ENCODE peak calls at places on chromosomes 4 and X, in five cellular contexts. One of them, this sample, is unnamed.

GRCh38 chr4:122673252-122673651 is 52.4 kb upstream of the IL21 start:
- DNase-seq in tibial nerve: no peak
- DNase-seq in breast epithelium: no peak
- DNase-seq in colonic mucosa: peak
- DNase-seq in coronary artery: no peak
- DNase-seq in this sample: no peak

GRCh38 chr4:123114915-123115756 is 192.7 kb upstream of the NUDT6 start:
- DNase-seq in tibial nerve: no peak
- DNase-seq in breast epithelium: no peak
- DNase-seq in colonic mucosa: no peak
- DNase-seq in coronary artery: no peak
- DNase-seq in this sample: no peak

GRCh38 chr4:16591867-16592266 is 306.6 kb downstream of the LDB2 start:
- DNase-seq in tibial nerve: peak
- DNase-seq in breast epithelium: no peak
- DNase-seq in colonic mucosa: no peak
- DNase-seq in coronary artery: no peak
- DNase-seq in this sample: peak

GRCh38 chrX:20001615-20002014 is 10.8 kb upstream of the BCLAF3 start:
- DNase-seq in tibial nerve: no peak
- DNase-seq in breast epithelium: no peak
- DNase-seq in colonic mucosa: no peak
- DNase-seq in coronary artery: no peak
- DNase-seq in this sample: no peak

GRCh38 chr4:142567620-142568451 is 278.3 kb downstream of the INPP4B start:
- DNase-seq in tibial nerve: no peak
- DNase-seq in breast epithelium: no peak
- DNase-seq in colonic mucosa: peak
- DNase-seq in coronary artery: no peak
- DNase-seq in this sample: no peak

GRCh38 chr4:187000281-187000680 is 276.6 kb upstream of the FAT1 start:
- DNase-seq in tibial nerve: no peak
- DNase-seq in breast epithelium: no peak
- DNase-seq in colonic mucosa: no peak
- DNase-seq in coronary artery: no peak
- DNase-seq in this sample: no peak

GRCh38 chr4:99200148-99200547 is 18.9 kb downstream of the ADH6 start:
- DNase-seq in tibial nerve: no peak
- DNase-seq in breast epithelium: no peak
- DNase-seq in colonic mucosa: no peak
- DNase-seq in coronary artery: no peak
- DNase-seq in this sample: no peak

GRCh38 chr4:74117024-74117534 is 18.1 kb upstream of the CXCL2 start:
- DNase-seq in tibial nerve: peak
- DNase-seq in breast epithelium: peak
- DNase-seq in colonic mucosa: peak
- DNase-seq in coronary artery: peak
- DNase-seq in this sample: peak

GRCh38 chrX:68647156-68647957 is at the start of gene STARD8:
- DNase-seq in tibial nerve: peak
- DNase-seq in breast epithelium: no peak
- DNase-seq in colonic mucosa: no peak
- DNase-seq in coronary artery: no peak
- DNase-seq in this sample: no peak

GRCh38 chrX:32045149-32045548 is 973.3 kb upstream of the FTHL17 start:
- DNase-seq in tibial nerve: no peak
- DNase-seq in breast epithelium: no peak
- DNase-seq in colonic mucosa: no peak
- DNase-seq in coronary artery: no peak
- DNase-seq in this sample: no peak

GRCh38 chr4:102429553-102429952 is 71.6 kb upstream of the NFKB1 start:
- DNase-seq in tibial nerve: no peak
- DNase-seq in breast epithelium: no peak
- DNase-seq in colonic mucosa: no peak
- DNase-seq in coronary artery: no peak
- DNase-seq in this sample: no peak

GRCh38 chr4:53640576-53641459 is 49.5 kb upstream of the LNX1 start:
- DNase-seq in tibial nerve: no peak
- DNase-seq in breast epithelium: no peak
- DNase-seq in colonic mucosa: no peak
- DNase-seq in coronary artery: no peak
- DNase-seq in this sample: no peak

GRCh38 chrX:111784667-111785066 is 91.3 kb upstream of the TRPC5OS start:
- DNase-seq in tibial nerve: no peak
- DNase-seq in breast epithelium: no peak
- DNase-seq in colonic mucosa: no peak
- DNase-seq in coronary artery: no peak
- DNase-seq in this sample: no peak

GRCh38 chr4:1058997-1059665 is 47.7 kb downstream of the FGFRL1 start:
- DNase-seq in tibial nerve: no peak
- DNase-seq in breast epithelium: no peak
- DNase-seq in colonic mucosa: no peak
- DNase-seq in coronary artery: peak
- DNase-seq in this sample: no peak

GRCh38 chr4:174669278-174669677 is 147.0 kb upstream of the HPGD start:
- DNase-seq in tibial nerve: no peak
- DNase-seq in breast epithelium: no peak
- DNase-seq in colonic mucosa: no peak
- DNase-seq in coronary artery: no peak
- DNase-seq in this sample: no peak

DNA sequence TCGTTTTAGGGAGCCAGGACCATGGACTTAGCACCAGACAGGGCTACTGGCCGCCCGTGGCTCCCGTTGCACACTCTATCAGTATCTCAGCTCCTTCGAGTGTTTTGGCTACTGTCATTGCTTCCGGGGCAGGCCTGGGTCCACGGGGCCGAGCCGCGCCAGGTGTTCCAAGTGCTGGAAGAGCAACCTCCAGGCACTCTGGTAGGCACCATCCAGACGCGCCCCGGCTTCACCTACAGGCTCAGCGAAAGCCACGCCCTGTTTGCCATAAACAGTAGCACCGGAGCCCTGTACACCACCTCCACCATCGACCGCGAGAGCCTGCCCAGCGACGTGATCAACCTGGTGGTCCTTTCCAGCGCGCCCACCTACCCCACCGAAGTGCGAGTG is 1.6 kb downstream of the FAT4 start:
- DNase-seq in tibial nerve: peak
- DNase-seq in breast epithelium: no peak
- DNase-seq in colonic mucosa: peak
- DNase-seq in coronary artery: peak
- DNase-seq in this sample: no peak
- H3K4me3 ChIP-seq in tibial nerve: peak
- H3K4me3 ChIP-seq in breast epithelium: peak
- H3K4me3 ChIP-seq in colonic mucosa: peak
- H3K4me3 ChIP-seq in coronary artery: peak
- H3K4me3 ChIP-seq in this sample: peak

DNA sequence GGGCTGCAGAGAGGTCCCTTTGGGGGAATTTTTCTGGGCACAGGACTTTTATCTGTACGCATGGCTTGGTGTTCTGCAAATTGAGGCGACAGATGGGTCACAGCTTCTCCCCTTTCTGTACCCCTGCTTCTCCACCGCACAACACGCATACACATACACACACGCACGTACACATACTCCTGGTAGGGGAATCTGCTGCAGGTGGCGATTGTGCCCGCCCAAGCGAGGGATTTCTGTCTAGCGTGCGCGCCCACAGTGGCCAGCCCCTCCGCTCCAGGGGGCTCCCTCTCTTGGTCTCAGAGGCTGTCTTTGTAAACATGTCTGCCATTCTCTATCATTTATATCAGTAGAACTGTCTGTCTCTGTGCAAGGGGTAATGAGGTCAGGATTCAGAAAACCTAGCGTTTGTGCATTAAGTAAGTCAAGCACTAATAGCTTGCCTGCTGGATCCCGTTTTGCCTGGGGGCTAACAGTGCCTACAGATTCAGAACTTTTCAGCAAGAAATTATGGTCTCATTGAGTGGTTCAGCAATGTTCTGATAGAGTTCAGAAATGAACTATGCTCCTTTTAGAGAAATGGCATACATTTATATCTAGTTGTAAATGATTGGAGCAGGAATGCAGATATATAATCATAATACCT is 2.2 kb downstream of the GRID2 start:
- DNase-seq in tibial nerve: no peak
- DNase-seq in breast epithelium: no peak
- DNase-seq in colonic mucosa: no peak
- DNase-seq in coronary artery: no peak
- DNase-seq in this sample: no peak
- H3K4me3 ChIP-seq in tibial nerve: peak
- H3K4me3 ChIP-seq in breast epithelium: peak
- H3K4me3 ChIP-seq in colonic mucosa: peak
- H3K4me3 ChIP-seq in coronary artery: peak
- H3K4me3 ChIP-seq in this sample: peak

GRCh38 chr4:67549123-67549522 is 3.8 kb upstream of the CENPC start:
- DNase-seq in tibial nerve: no peak
- DNase-seq in breast epithelium: no peak
- DNase-seq in colonic mucosa: no peak
- DNase-seq in coronary artery: no peak
- DNase-seq in this sample: no peak
- H3K4me3 ChIP-seq in tibial nerve: no peak
- H3K4me3 ChIP-seq in breast epithelium: no peak
- H3K4me3 ChIP-seq in colonic mucosa: no peak
- H3K4me3 ChIP-seq in coronary artery: no peak
- H3K4me3 ChIP-seq in this sample: no peak

DNA sequence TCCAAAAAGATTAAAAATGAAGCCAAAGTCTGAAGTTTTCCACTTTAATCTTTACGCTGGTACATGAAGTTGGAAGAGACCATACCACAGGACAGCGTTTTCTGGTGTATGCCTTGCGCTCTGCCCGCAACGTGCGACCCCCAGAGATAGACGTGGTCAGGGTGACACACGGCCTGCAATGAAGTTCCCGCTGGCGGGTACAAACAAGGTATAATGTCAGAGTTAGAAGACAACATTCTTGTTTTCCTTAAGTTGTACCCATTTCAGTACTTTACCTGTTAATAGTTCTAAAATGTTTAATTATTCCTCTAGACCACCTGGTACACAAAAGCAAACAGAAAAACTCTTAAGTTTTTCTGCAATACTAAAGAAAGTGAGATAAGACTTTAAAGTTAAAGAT is 4.8 kb downstream of the HNRNPDL start:
- DNase-seq in tibial nerve: no peak
- DNase-seq in breast epithelium: no peak
- DNase-seq in colonic mucosa: no peak
- DNase-seq in coronary artery: no peak
- DNase-seq in this sample: no peak
- H3K4me3 ChIP-seq in tibial nerve: no peak
- H3K4me3 ChIP-seq in breast epithelium: no peak
- H3K4me3 ChIP-seq in colonic mucosa: no peak
- H3K4me3 ChIP-seq in coronary artery: no peak
- H3K4me3 ChIP-seq in this sample: no peak

DNA sequence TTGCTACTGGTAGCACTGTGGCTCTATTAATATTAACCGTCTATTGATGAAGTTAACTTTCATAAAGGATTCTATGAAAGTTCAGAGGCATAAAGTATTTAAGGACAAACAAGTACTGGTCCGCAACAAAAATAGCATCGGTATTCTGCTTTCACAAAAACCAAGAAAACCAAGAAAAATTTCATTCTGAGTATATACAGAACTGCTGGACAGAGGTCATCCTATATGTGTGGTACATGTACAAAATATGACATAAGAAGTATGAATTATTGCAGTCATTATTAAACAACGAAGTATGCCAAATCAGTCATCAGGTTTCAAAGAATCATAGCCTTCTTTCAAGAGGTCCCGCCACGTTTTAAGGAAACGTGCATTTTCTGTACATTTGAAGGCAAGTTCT is 2.4 kb downstream of the C4orf46 start:
- DNase-seq in tibial nerve: no peak
- DNase-seq in breast epithelium: no peak
- DNase-seq in colonic mucosa: no peak
- DNase-seq in coronary artery: no peak
- DNase-seq in this sample: no peak
- H3K4me3 ChIP-seq in tibial nerve: no peak
- H3K4me3 ChIP-seq in breast epithelium: no peak
- H3K4me3 ChIP-seq in colonic mucosa: no peak
- H3K4me3 ChIP-seq in coronary artery: no peak
- H3K4me3 ChIP-seq in this sample: no peak

GRCh38 chrX:2406891-2407518 is 93.8 kb downstream of the DHRSX start:
- DNase-seq in tibial nerve: no peak
- DNase-seq in breast epithelium: no peak
- DNase-seq in colonic mucosa: no peak
- DNase-seq in coronary artery: no peak
- DNase-seq in this sample: no peak
- H3K4me3 ChIP-seq in tibial nerve: no peak
- H3K4me3 ChIP-seq in breast epithelium: no peak
- H3K4me3 ChIP-seq in colonic mucosa: no peak
- H3K4me3 ChIP-seq in coronary artery: no peak
- H3K4me3 ChIP-seq in this sample: no peak

GRCh38 chr4:169221662-169222061 is 49.1 kb downstream of the SH3RF1 start:
- DNase-seq in tibial nerve: no peak
- DNase-seq in breast epithelium: no peak
- DNase-seq in colonic mucosa: no peak
- DNase-seq in coronary artery: no peak
- DNase-seq in this sample: no peak
- H3K4me3 ChIP-seq in tibial nerve: no peak
- H3K4me3 ChIP-seq in breast epithelium: no peak
- H3K4me3 ChIP-seq in colonic mucosa: no peak
- H3K4me3 ChIP-seq in coronary artery: no peak
- H3K4me3 ChIP-seq in this sample: no peak

GRCh38 chrX:134671207-134671750 is 13.0 kb upstream of the PLAC1 start:
- DNase-seq in tibial nerve: no peak
- DNase-seq in breast epithelium: no peak
- DNase-seq in colonic mucosa: no peak
- DNase-seq in coronary artery: no peak
- DNase-seq in this sample: no peak
- H3K4me3 ChIP-seq in tibial nerve: no peak
- H3K4me3 ChIP-seq in breast epithelium: no peak
- H3K4me3 ChIP-seq in colonic mucosa: no peak
- H3K4me3 ChIP-seq in coronary artery: no peak
- H3K4me3 ChIP-seq in this sample: no peak